ENCODE peak calls at places on chromosome 19, in seven cellular contexts. J is RWPE2, H is IMR-90, Z is heart right ventricle, O is left lung, F is mammary epithelial cell, Q is uterus. E is an unnamed sample. For H3K4me1, the result is how much of the 10 kb centered on the place peaks cover.

GRCh38 chr19:7602240-7602934 is 6.7 kb downstream of the CAMSAP3 start:
- DNase-seq in J (no peak), H (no peak), Z (no peak), O (no peak), F (no peak), Q (no peak), E (no peak)

GRCh38 chr19:13091400-13092161 is 11.1 kb downstream of the LYL1 start:
- DNase-seq in J (peak), H (peak), Z (peak), O (peak), F (no peak), Q (peak), E (no peak)

GRCh38 chr19:34254552-34255432 is at the start of gene GARRE1:
- DNase-seq in J (no peak), H (peak), Z (peak), O (peak), F (no peak), Q (peak), E (no peak)

GRCh38 chr19:39166571-39167391 is 30.0 kb upstream of the NCCRP1 start:
- DNase-seq in J (peak), H (no peak), Z (peak), O (peak), F (peak), Q (peak), E (no peak)

GRCh38 chr19:48735031-48735615 is 5.3 kb downstream of the RASIP1 start:
- DNase-seq in J (no peak), H (no peak), Z (no peak), O (peak), F (no peak), Q (no peak), E (no peak)

GRCh38 chr19:1650627-1651009 is 1.8 kb downstream of the TCF3 start:
- DNase-seq in J (no peak), H (peak), Z (no peak), O (peak), F (no peak), Q (no peak), E (no peak)

GRCh38 chr19:10086032-10086903 is at the start of gene SHFL:
- DNase-seq in J (no peak), H (peak), Z (peak), O (peak), F (peak), Q (peak), E (no peak)

GRCh38 chr19:28435551-28436261 is 777.2 kb downstream of the UQCRFS1 start:
- DNase-seq in J (no peak), H (no peak), Z (no peak), O (no peak), F (no peak), Q (no peak), E (no peak)

GRCh38 chr19:53881482-53882390 is at the start of gene PRKCG:
- DNase-seq in J (no peak), H (no peak), Z (no peak), O (peak), F (peak), Q (no peak), E (no peak)

GRCh38 chr19:49475995-49476880 is 2.2 kb downstream of the FLT3LG start:
- DNase-seq in J (no peak), H (no peak), Z (no peak), O (no peak), F (no peak), Q (no peak), E (no peak)

GRCh38 chr19:10639836-10640235 is 14.3 kb upstream of the ILF3 start:
- DNase-seq in J (no peak), H (no peak), Z (no peak), O (no peak), F (no peak), Q (no peak), E (no peak)

GRCh38 chr19:802888-803561 is 5.8 kb downstream of the PTBP1 start:
- DNase-seq in J (no peak), H (no peak), Z (peak), O (no peak), F (no peak), Q (no peak), E (no peak)

GRCh38 chr19:21233691-21234090 is 91.9 kb downstream of the ZNF431 start:
- DNase-seq in J (no peak), H (no peak), Z (no peak), O (no peak), F (peak), Q (no peak), E (no peak)

GRCh38 chr19:39264306-39265290 is 3.6 kb upstream of the IFNL2 start:
- DNase-seq in J (no peak), H (no peak), Z (no peak), O (peak), F (no peak), Q (no peak), E (no peak)

GRCh38 chr19:13764821-13765394 is 586 bp downstream of the MRI1 start:
- DNase-seq in J (no peak), H (no peak), Z (no peak), O (peak), F (no peak), Q (no peak), E (no peak)

GRCh38 chr19:40614595-40615411 is 13.6 kb downstream of the LTBP4 start:
- DNase-seq in J (peak), H (peak), Z (peak), O (peak), F (peak), Q (peak), E (peak)

GRCh38 chr19:16274466-16274865 is 50.2 kb upstream of the KLF2 start:
- DNase-seq in J (no peak), H (no peak), Z (no peak), O (no peak), F (no peak), Q (peak), E (no peak)

GRCh38 chr19:48344892-48345291 is 18.8 kb downstream of the TMEM143 start:
- DNase-seq in J (no peak), H (no peak), Z (no peak), O (no peak), F (no peak), Q (no peak), E (no peak)

GRCh38 chr19:33469171-33470039 is 52.2 kb downstream of the PEPD start:
- DNase-seq in J (no peak), H (no peak), Z (no peak), O (peak), F (no peak), Q (no peak), E (no peak)

GRCh38 chr19:38277969-38278680 is 13.8 kb downstream of the SPINT2 start:
- DNase-seq in J (no peak), H (peak), Z (peak), O (peak), F (no peak), Q (peak), E (no peak)

GRCh38 chr19:46610851-46611770 is 10.0 kb downstream of the CALM3 start:
- DNase-seq in J (no peak), H (peak), Z (no peak), O (no peak), F (no peak), Q (no peak), E (no peak)

GRCh38 chr19:42370068-42370520 is 20.0 kb downstream of the CNFN start:
- DNase-seq in J (no peak), H (no peak), Z (no peak), O (no peak), F (no peak), Q (no peak), E (no peak)

GRCh38 chr19:33248954-33249613 is 23.4 kb upstream of the SLC7A10 start:
- DNase-seq in J (no peak), H (no peak), Z (no peak), O (peak), F (no peak), Q (no peak), E (no peak)

GRCh38 chr19:28400953-28401671 is 811.8 kb downstream of the UQCRFS1 start:
- DNase-seq in J (no peak), H (no peak), Z (no peak), O (no peak), F (no peak), Q (no peak), E (no peak)

GRCh38 chr19:28990522-28990921 is 222.4 kb downstream of the UQCRFS1 start:
- DNase-seq in J (no peak), H (no peak), Z (no peak), O (no peak), F (no peak), Q (no peak), E (no peak)

GRCh38 chr19:41563847-41564514 is 12.0 kb upstream of the CEACAM21 start:
- DNase-seq in J (no peak), H (no peak), Z (no peak), O (no peak), F (peak), Q (no peak), E (no peak)

GRCh38 chr19:33771308-33772101 is 25.2 kb upstream of the KCTD15 start:
- DNase-seq in J (no peak), H (peak), Z (peak), O (no peak), F (peak), Q (peak), E (peak)

GRCh38 chr19:49216076-49216475 is 58.5 kb downstream of the TRPM4 start:
- DNase-seq in J (no peak), H (peak), Z (no peak), O (no peak), F (no peak), Q (no peak), E (no peak)

GRCh38 chr19:2477141-2477710 is 1.3 kb downstream of the GADD45B start:
- DNase-seq in J (no peak), H (peak), Z (peak), O (peak), F (peak), Q (peak), E (peak)

GRCh38 chr19:57028804-57029525 is 90.8 kb upstream of the USP29 start:
- DNase-seq in J (no peak), H (no peak), Z (no peak), O (no peak), F (no peak), Q (no peak), E (no peak)

GRCh38 chr19:12555456-12555930 is 4.2 kb upstream of the ZNF564 start:
- DNase-seq in J (no peak), H (no peak), Z (no peak), O (peak), F (no peak), Q (no peak), E (no peak)

GRCh38 chr19:40763963-40764362 is 11.4 kb upstream of the MIA start:
- DNase-seq in J (no peak), H (no peak), Z (no peak), O (peak), F (no peak), Q (no peak), E (no peak)

GRCh38 chr19:48872884-48873475 is 759 bp downstream of the PPP1R15A start:
- DNase-seq in J (peak), H (peak), Z (peak), O (peak), F (peak), Q (peak), E (peak)

GRCh38 chr19:16417660-16418596 is 53.8 kb downstream of the EPS15L1 start:
- DNase-seq in J (no peak), H (peak), Z (peak), O (peak), F (peak), Q (peak), E (peak)

GRCh38 chr19:5184930-5185329 is 155.7 kb downstream of the PTPRS start:
- DNase-seq in J (no peak), H (no peak), Z (no peak), O (no peak), F (no peak), Q (no peak), E (no peak)

GRCh38 chr19:16260160-16260793 is 62.6 kb downstream of the AP1M1 start:
- DNase-seq in J (no peak), H (no peak), Z (no peak), O (no peak), F (no peak), Q (no peak), E (no peak)

GRCh38 chr19:2464389-2464788 is 7.6 kb upstream of the LMNB2 start:
- DNase-seq in J (no peak), H (no peak), Z (no peak), O (no peak), F (no peak), Q (no peak), E (no peak)

GRCh38 chr19:13574933-13575332 is 68.7 kb upstream of the CACNA1A start:
- DNase-seq in J (no peak), H (peak), Z (no peak), O (no peak), F (no peak), Q (no peak), E (no peak)

GRCh38 chr19:31099470-31100190 is 249.6 kb downstream of the TSHZ3 start:
- DNase-seq in J (no peak), H (no peak), Z (no peak), O (no peak), F (no peak), Q (no peak), E (no peak)

GRCh38 chr19:39405930-39406655 is 554 bp upstream of the ZFP36 start:
- DNase-seq in J (no peak), H (no peak), Z (peak), O (no peak), F (no peak), Q (no peak), E (peak)

DNA sequence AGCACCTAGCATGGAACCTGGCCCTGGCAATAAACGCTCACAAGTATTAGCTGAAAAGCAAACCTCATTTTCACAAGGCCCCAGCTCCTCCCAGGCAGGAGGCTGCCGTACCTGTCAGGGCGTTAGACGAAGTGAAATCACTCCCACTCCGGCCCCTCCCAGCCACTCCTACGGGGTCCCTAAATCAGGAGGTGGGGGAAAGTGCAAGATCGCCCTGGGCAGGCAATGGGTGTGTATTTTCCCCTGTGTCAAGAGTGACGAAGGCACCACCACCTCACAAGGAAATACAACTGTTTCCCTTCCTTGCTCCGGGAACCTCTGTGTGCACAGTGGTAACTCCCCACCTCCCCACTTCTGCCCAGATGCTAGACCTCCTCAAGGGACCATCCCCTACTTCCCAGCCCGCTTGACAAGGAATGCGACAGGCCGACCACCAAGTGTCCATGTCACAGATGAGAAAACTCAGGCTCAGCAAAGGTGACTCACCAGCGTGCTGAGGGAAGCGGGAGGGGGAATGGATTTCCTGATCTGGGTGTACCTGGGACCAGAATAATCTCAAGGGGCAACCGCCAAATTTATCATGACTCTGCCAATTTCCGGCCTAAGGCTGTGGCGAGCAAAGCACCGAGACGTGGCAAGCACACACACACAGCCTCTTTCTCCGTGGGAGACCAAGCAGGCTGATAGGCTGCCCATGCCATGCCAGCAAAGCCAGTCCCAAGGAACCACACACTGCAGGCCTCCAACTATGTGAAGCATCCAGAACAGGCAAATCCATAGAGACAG is 7.3 kb downstream of the PPP6R1 start:
- DNase-seq in J (no peak), H (peak), Z (no peak), O (peak), F (no peak), Q (no peak), E (no peak)
- H3K4me3 ChIP-seq in J (no peak), H (no peak), Z (no peak), O (no peak), F (no peak), Q (no peak), E (no peak)

GRCh38 chr19:43656436-43656835 is 13.5 kb downstream of the PLAUR start:
- DNase-seq in J (no peak), H (no peak), Z (no peak), O (no peak), F (no peak), Q (no peak), E (no peak)

GRCh38 chr19:43648633-43649032 is 9.0 kb upstream of the CADM4 start:
- DNase-seq in J (no peak), H (no peak), Z (no peak), O (peak), F (no peak), Q (no peak), E (no peak)

GRCh38 chr19:43652546-43652874 is 12.9 kb upstream of the CADM4 start:
- DNase-seq in J (no peak), H (no peak), Z (no peak), O (no peak), F (no peak), Q (no peak), E (no peak)

GRCh38 chr19:43649514-43649913 is 9.9 kb upstream of the CADM4 start:
- DNase-seq in J (no peak), H (no peak), Z (no peak), O (no peak), F (no peak), Q (no peak), E (no peak)

GRCh38 chr19:43651758-43652545 is 12.3 kb upstream of the CADM4 start:
- DNase-seq in J (no peak), H (peak), Z (peak), O (peak), F (no peak), Q (peak), E (peak)
- H3K27ac ChIP-seq in J (no peak), H (no peak), Z (no peak), O (no peak), F (no peak), Q (no peak), E (no peak)

GRCh38 chr19:18496980-18497256 is 25.0 kb downstream of the ELL start:
- DNase-seq in J (no peak), H (no peak), Z (no peak), O (no peak), F (no peak), Q (no peak), E (no peak)

GRCh38 chr19:18493440-18494266 is 28.2 kb downstream of the ELL start:
- DNase-seq in J (no peak), H (no peak), Z (no peak), O (no peak), F (no peak), Q (no peak), E (no peak)

GRCh38 chr19:18496167-18496979 is 25.5 kb downstream of the ELL start:
- DNase-seq in J (no peak), H (peak), Z (no peak), O (no peak), F (peak), Q (no peak), E (no peak)

GRCh38 chr19:18494267-18494607 is 27.6 kb downstream of the ELL start:
- DNase-seq in J (no peak), H (peak), Z (no peak), O (no peak), F (no peak), Q (no peak), E (no peak)

GRCh38 chr19:18495204-18495911 is 26.5 kb downstream of the ELL start:
- DNase-seq in J (no peak), H (no peak), Z (no peak), O (no peak), F (no peak), Q (no peak), E (no peak)
- H3K4me1 ChIP-seq in J (under half), H (under half), Z (half or more), O (half or more), F (under half), Q (under half), E (half or more)

GRCh38 chr19:58060231-58060630 is 1.1 kb downstream of the ZNF135 start:
- DNase-seq in J (no peak), H (no peak), Z (no peak), O (no peak), F (no peak), Q (no peak), E (no peak)
- H3K4me3 ChIP-seq in J (no peak), H (no peak), Z (peak), O (peak), F (no peak), Q (peak), E (peak)

GRCh38 chr19:4094761-4095487 is 28.2 kb upstream of the ZBTB7A start:
- DNase-seq in J (no peak), H (no peak), Z (no peak), O (peak), F (no peak), Q (no peak), E (no peak)
- H3K27ac ChIP-seq in J (no peak), H (no peak), Z (no peak), O (no peak), F (no peak), Q (no peak), E (no peak)